ENCODE peak calls at places on chromosomes 11 and 22, in eight cellular contexts. V is stimulated activated CD4-positive, alpha-beta T cell treated with anti-CD3 and anti-CD28 coated beads, Interleukin-4, amount 100 ng/mL, for 4 hours; K is stimulated activated CD8-positive, alpha-beta memory T cell treated with anti-CD3 and anti-CD28 coated beads, Interleukin-7, amount 100 ng/mL, for 1 hour; I is GM03348; S is activated CD8-positive, alpha-beta memory T cell treated with anti-CD3 and anti-CD28 coated beads, Interleukin-2, amount 50 U/mL, for 48 hours; Q is GM23248; G is ecto neural progenitor cell; M is Calu3. W is an unnamed sample.

GRCh38 chr11:66639066-66639813 is 737 bp downstream of the RBM4 start:
- DNase-seq in V (no peak), K (no peak), I (peak), S (no peak), Q (peak), G (no peak), M (peak), W (peak)

GRCh38 chr11:118886681-118887111 is 3.0 kb downstream of the CXCR5 start:
- DNase-seq in V (no peak), K (no peak), I (no peak), S (no peak), Q (no peak), G (no peak), M (no peak), W (no peak)

GRCh38 chr11:130675917-130676316 is 227.5 kb downstream of the ADAMTS15 start:
- DNase-seq in V (no peak), K (no peak), I (no peak), S (no peak), Q (peak), G (no peak), M (no peak), W (no peak)

GRCh38 chr22:31496735-31497146 is 405 bp downstream of the SFI1 start:
- DNase-seq in V (peak), K (no peak), I (peak), S (peak), Q (peak), G (no peak), M (no peak), W (no peak)

GRCh38 chr22:25448435-25449051 is 115.9 kb upstream of the GRK3 start:
- DNase-seq in V (no peak), K (no peak), I (peak), S (peak), Q (peak), G (no peak), M (peak), W (no peak)

GRCh38 chr11:66789097-66789890 is 53.9 kb upstream of the RCE1 start:
- DNase-seq in V (no peak), K (no peak), I (no peak), S (no peak), Q (no peak), G (no peak), M (no peak), W (no peak)

GRCh38 chr22:39650996-39651782 is 80.6 kb downstream of the CACNA1I start:
- DNase-seq in V (no peak), K (no peak), I (no peak), S (no peak), Q (no peak), G (no peak), M (no peak), W (no peak)

GRCh38 chr11:95877288-95877687 is 46.6 kb downstream of the MTMR2 start:
- DNase-seq in V (no peak), K (no peak), I (peak), S (no peak), Q (peak), G (no peak), M (no peak), W (no peak)

GRCh38 chr11:11263238-11264030 is 89.6 kb downstream of the CSNK2A3 start:
- DNase-seq in V (no peak), K (no peak), I (no peak), S (no peak), Q (peak), G (no peak), M (no peak), W (no peak)

GRCh38 chr22:41481925-41482318 is 13.0 kb downstream of the ACO2 start:
- DNase-seq in V (no peak), K (no peak), I (no peak), S (no peak), Q (no peak), G (no peak), M (no peak), W (no peak)

GRCh38 chr11:45665206-45665932 is at the start of gene CHST1:
- DNase-seq in V (no peak), K (no peak), I (peak), S (no peak), Q (peak), G (peak), M (peak), W (peak)

W was measured in putamen.